ENCODE peak calls at places on chromosome 4, in six cellular contexts. X is keratinocyte, L is MM.1S, F is SK-N-SH, E is bronchial epithelial cell, J is lung. C is an unnamed sample. For H3K36me3, the result is how much of the 10 kb centered on the place peaks cover.

GRCh38 chr4:152972821-152973613 is 36.9 kb downstream of the FHDC1 start:
- DNase-seq in L (no peak), E (peak), F (no peak), X (no peak), J (no peak), C (peak)

GRCh38 chr4:123505457-123506310 is 109.1 kb downstream of the SPRY1 start:
- DNase-seq in F (peak), L (no peak), E (peak), J (peak), X (no peak), C (peak)

GRCh38 chr4:7771541-7772507 is 167.8 kb downstream of the AFAP1 start:
- DNase-seq in X (no peak), F (peak), E (no peak), J (no peak), L (peak), C (no peak)

GRCh38 chr4:6573986-6574746 is 823 bp upstream of the MAN2B2 start:
- DNase-seq in X (no peak), F (no peak), L (no peak), J (no peak), E (no peak), C (no peak)

GRCh38 chr4:7132249-7132648 is 60.1 kb upstream of the SORCS2 start:
- DNase-seq in E (no peak), J (no peak), F (no peak), X (no peak), L (no peak), C (no peak)

GRCh38 chr4:173332021-173332487 is 2.1 kb downstream of the HMGB2 start:
- DNase-seq in J (no peak), F (no peak), E (peak), X (no peak), L (peak), C (no peak)

GRCh38 chr4:181807771-181808170 is 435.4 kb upstream of the TENM3 start:
- DNase-seq in J (no peak), F (no peak), L (no peak), X (no peak), E (no peak), C (no peak)

GRCh38 chr4:132956951-132957350 is 192.1 kb upstream of the PCDH10 start:
- DNase-seq in L (no peak), E (no peak), X (no peak), F (no peak), J (no peak), C (no peak)

GRCh38 chr4:146643812-146644401 is 5.2 kb downstream of the POU4F2 start:
- DNase-seq in F (no peak), J (no peak), L (peak), E (peak), X (no peak), C (peak)

GRCh38 chr4:2860391-2861348 is 17.0 kb downstream of the ADD1 start:
- DNase-seq in X (no peak), F (no peak), E (peak), L (no peak), J (peak), C (no peak)

GRCh38 chr4:184929476-184929875 is 88.8 kb upstream of the HELT start:
- DNase-seq in J (no peak), L (no peak), X (no peak), F (no peak), E (no peak), C (no peak)

GRCh38 chr4:5385741-5386251 is 322.6 kb downstream of the EVC2 start:
- DNase-seq in X (no peak), J (no peak), E (no peak), F (no peak), L (no peak), C (no peak)

GRCh38 chr4:60485279-60485678 is 714.8 kb upstream of the ADGRL3 start:
- DNase-seq in X (no peak), L (no peak), J (no peak), F (no peak), E (peak), C (no peak)

GRCh38 chr4:1490906-1491629 is 84.8 kb upstream of the NKX1-1 start:
- DNase-seq in J (no peak), F (peak), E (no peak), L (no peak), X (no peak), C (no peak)

GRCh38 chr4:110289601-110290100 is 91.2 kb upstream of the ELOVL6 start:
- DNase-seq in L (no peak), J (no peak), E (no peak), X (no peak), F (no peak), C (no peak)

GRCh38 chr4:139603576-139604387 is 47.8 kb upstream of the SETD7 start:
- DNase-seq in L (peak), X (peak), J (peak), E (peak), F (peak), C (peak)

GRCh38 chr4:100098681-100099080 is 91.6 kb downstream of the DDIT4L start:
- DNase-seq in F (no peak), E (no peak), J (no peak), X (no peak), L (no peak), C (no peak)

GRCh38 chr4:140469806-140470733 is 28.0 kb downstream of the MGAT4D start:
- DNase-seq in E (no peak), X (no peak), F (no peak), L (no peak), J (no peak), C (no peak)

GRCh38 chr4:6324999-6325790 is 55.5 kb downstream of the WFS1 start:
- DNase-seq in J (peak), E (peak), F (no peak), L (no peak), X (peak), C (no peak)

GRCh38 chr4:163866728-163867313 is 372.3 kb downstream of the TMA16 start:
- DNase-seq in L (peak), X (peak), J (no peak), E (peak), F (no peak), C (no peak)

GRCh38 chr4:11397819-11398610 is 30.7 kb downstream of the HS3ST1 start:
- DNase-seq in X (no peak), E (no peak), L (peak), F (no peak), J (no peak), C (no peak)

GRCh38 chr4:54717694-54718093 is 59.9 kb downstream of the KIT start:
- DNase-seq in E (no peak), L (no peak), X (no peak), J (no peak), F (no peak), C (no peak)

GRCh38 chr4:64857815-64858214 is 448.6 kb upstream of the TECRL start:
- DNase-seq in L (no peak), E (no peak), X (no peak), J (no peak), F (no peak), C (no peak)

GRCh38 chr4:171880136-171880535 is 66.9 kb downstream of the GALNTL6 start:
- DNase-seq in X (no peak), J (no peak), L (no peak), E (peak), F (no peak), C (peak)

GRCh38 chr4:5883916-5884315 is 9.0 kb downstream of the CRMP1 start:
- DNase-seq in E (no peak), F (no peak), J (no peak), L (no peak), X (no peak), C (no peak)

GRCh38 chr4:94171616-94172015 is 36.0 kb upstream of the SMARCAD1 start:
- DNase-seq in J (no peak), L (no peak), F (peak), E (no peak), X (no peak), C (no peak)

GRCh38 chr4:145808021-145808650 is 128.2 kb downstream of the C4orf51 start:
- DNase-seq in J (no peak), X (peak), E (peak), L (no peak), F (peak), C (peak)

GRCh38 chr4:147526272-147526654 is 45.4 kb downstream of the EDNRA start:
- DNase-seq in X (no peak), F (no peak), L (no peak), E (no peak), J (no peak), C (no peak)

GRCh38 chr4:41839945-41840854 is 91.7 kb upstream of the PHOX2B start:
- DNase-seq in E (peak), X (no peak), L (no peak), J (no peak), F (no peak), C (no peak)

GRCh38 chr4:128228778-128229457 is 58.7 kb downstream of the PGRMC2 start:
- DNase-seq in F (peak), X (no peak), L (no peak), J (no peak), E (peak), C (no peak)

GRCh38 chr4:2954358-2955185 is 8.6 kb downstream of the NOP14 start:
- DNase-seq in F (peak), X (no peak), J (no peak), E (no peak), L (peak), C (no peak)

GRCh38 chr4:182495986-182496385 is 252.8 kb downstream of the TENM3 start:
- DNase-seq in J (no peak), X (no peak), E (no peak), L (no peak), F (no peak), C (no peak)

GRCh38 chr4:21366840-21367239 is 581.7 kb downstream of the KCNIP4 start:
- DNase-seq in E (no peak), X (no peak), J (no peak), F (no peak), L (no peak), C (no peak)

GRCh38 chr4:156388826-156389225 is 435.2 kb upstream of the CTSO start:
- DNase-seq in E (no peak), F (no peak), L (no peak), X (no peak), J (no peak), C (no peak)

GRCh38 chr4:61079976-61080375 is 120.2 kb upstream of the ADGRL3 start:
- DNase-seq in X (no peak), L (no peak), F (no peak), J (no peak), E (no peak), C (no peak)

GRCh38 chr4:57214654-57215411 is 104.6 kb upstream of the IGFBP7 start:
- DNase-seq in F (no peak), J (no peak), L (no peak), X (no peak), E (peak), C (no peak)

GRCh38 chr4:119632216-119632615 is 3.6 kb upstream of the PDE5A start:
- DNase-seq in L (no peak), X (no peak), E (peak), F (no peak), J (no peak), C (no peak)

GRCh38 chr4:7460591-7460990 is 25.9 kb upstream of the PSAPL1 start:
- DNase-seq in L (no peak), F (peak), J (no peak), X (no peak), E (no peak), C (no peak)

GRCh38 chr4:23360718-23361117 is 529.1 kb downstream of the PPARGC1A start:
- DNase-seq in J (no peak), X (no peak), L (no peak), F (no peak), E (no peak), C (no peak)

GRCh38 chr4:23366207-23366906 is 523.5 kb downstream of the PPARGC1A start:
- DNase-seq in X (no peak), E (no peak), J (no peak), L (no peak), F (no peak), C (no peak)

GRCh38 chr4:23365086-23365485 is 524.8 kb downstream of the PPARGC1A start:
- DNase-seq in J (no peak), F (no peak), L (no peak), X (no peak), E (no peak), C (no peak)

GRCh38 chr4:23364167-23364566 is 525.7 kb downstream of the PPARGC1A start:
- DNase-seq in F (no peak), J (no peak), L (no peak), X (no peak), E (no peak), C (no peak)

DNA sequence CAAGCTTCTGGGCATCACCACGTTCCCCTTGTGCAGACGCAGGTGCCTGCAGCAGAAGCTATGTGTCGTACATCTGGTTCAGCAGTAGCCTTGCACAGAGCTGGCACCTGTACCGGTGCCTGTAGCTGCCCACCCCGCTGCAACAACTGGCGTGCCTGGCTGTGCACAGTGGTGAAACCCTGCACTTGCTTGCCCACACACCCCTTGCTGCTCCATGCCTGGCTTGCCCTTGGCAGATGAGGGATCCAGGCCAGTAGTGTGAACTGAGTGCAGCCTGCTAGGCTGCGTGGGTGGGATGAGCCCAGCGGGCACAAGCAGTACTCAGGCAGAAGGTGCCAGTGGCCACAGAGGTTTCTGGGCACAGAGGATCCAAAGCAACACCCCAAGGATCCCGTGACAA is 528.4 kb downstream of the PPARGC1A start:
- DNase-seq in L (no peak), X (no peak), J (no peak), E (no peak), F (no peak), C (no peak)
- H3K4me3 ChIP-seq in L (no peak), X (no peak), J (no peak), E (no peak), F (no peak), C (no peak)

DNA sequence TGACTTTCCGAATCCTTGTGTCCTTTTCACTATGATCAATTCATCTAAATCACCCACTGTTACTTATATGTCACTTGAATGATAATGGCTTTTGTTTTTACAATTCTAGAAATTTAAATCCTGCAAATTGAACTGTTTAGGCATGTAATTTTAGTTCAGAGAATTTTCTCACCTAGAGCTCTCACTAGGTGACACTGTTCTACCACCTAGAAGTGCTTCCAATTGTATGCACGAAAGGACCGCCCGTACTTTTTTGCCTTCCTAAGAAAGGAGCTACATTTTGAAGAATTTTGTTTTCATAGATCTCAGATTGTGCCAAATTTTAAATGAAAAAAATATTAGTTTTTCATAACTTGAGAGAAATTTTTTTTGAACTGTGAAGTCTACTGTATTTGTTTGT is 481.6 kb upstream of the FSTL5 start:
- DNase-seq in F (no peak), E (peak), J (no peak), X (no peak), L (no peak), C (no peak)
- TF ChIP-seq CTCF in F (peak), E (peak), J (no peak), X (no peak), L (no peak), C (peak)

GRCh38 chr4:102404551-102404969 is 59.3 kb upstream of the SLC39A8 start:
- DNase-seq in J (no peak), E (no peak), F (no peak), X (no peak), L (no peak), C (no peak)

GRCh38 chr4:102402223-102402622 is 56.9 kb upstream of the SLC39A8 start:
- DNase-seq in J (no peak), E (no peak), F (no peak), L (no peak), X (no peak), C (no peak)

GRCh38 chr4:102400898-102401297 is 55.6 kb upstream of the SLC39A8 start:
- DNase-seq in L (no peak), J (no peak), F (no peak), E (no peak), X (no peak), C (no peak)

GRCh38 chr4:102405706-102406510 is 60.6 kb upstream of the SLC39A8 start:
- DNase-seq in X (no peak), L (no peak), J (no peak), E (no peak), F (no peak), C (no peak)

DNA sequence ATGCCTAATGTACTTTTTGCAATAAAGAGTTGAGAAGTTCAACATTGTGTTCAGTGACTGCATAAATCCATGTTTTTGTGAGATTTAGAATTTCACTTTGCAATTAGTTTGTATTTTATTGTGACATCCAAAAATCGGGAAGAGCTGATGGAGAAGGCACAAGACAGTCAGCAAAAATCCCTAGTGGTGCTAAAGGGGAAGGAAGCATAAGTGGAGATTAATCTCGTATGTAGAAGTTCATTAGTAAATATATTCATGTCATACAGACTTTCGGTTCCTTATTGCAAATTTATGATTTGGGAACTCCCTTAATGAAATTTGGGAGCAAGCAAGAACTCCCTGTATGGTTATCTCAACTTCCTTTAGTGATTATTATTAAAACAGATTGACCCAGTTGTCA is 57.8 kb upstream of the SLC39A8 start:
- DNase-seq in X (no peak), E (no peak), F (no peak), J (no peak), L (no peak), C (no peak)
- H3K36me3 ChIP-seq in X (under half), E (under half), F (under half), J (under half), L (under half), C (under half)

GRCh38 chr4:47217884-47218283 is 186.5 kb downstream of the GABRB1 start:
- DNase-seq in L (no peak), E (no peak), F (no peak), X (no peak), J (no peak), C (no peak)
- H3K4me3 ChIP-seq in L (no peak), E (no peak), F (no peak), X (no peak), J (no peak), C (no peak)

DNA sequence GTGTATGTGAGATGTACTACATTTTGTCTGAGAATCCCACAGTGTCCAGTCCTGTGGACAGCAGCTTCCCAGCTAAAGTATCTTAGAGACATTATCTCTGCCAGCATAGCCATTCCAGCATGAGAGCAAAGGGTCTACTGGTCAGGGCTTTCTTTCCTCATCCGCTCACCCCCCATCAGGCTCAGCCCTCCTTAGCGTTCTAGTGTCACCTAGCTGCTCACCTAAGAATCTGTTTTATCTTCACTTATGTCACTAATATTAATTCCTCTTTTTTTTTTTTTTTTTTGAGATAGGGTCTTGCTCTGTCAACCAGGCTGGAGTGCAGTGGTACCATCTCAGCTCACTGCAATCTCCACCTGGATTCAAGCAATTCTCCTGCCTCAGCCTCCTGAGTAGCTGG is 15.6 kb downstream of the RUFY3 start:
- DNase-seq in E (no peak), L (no peak), J (no peak), X (no peak), F (no peak), C (no peak)
- TF ChIP-seq CTCF in E (no peak), L (no peak), J (no peak), X (no peak), F (no peak), C (no peak)

DNA sequence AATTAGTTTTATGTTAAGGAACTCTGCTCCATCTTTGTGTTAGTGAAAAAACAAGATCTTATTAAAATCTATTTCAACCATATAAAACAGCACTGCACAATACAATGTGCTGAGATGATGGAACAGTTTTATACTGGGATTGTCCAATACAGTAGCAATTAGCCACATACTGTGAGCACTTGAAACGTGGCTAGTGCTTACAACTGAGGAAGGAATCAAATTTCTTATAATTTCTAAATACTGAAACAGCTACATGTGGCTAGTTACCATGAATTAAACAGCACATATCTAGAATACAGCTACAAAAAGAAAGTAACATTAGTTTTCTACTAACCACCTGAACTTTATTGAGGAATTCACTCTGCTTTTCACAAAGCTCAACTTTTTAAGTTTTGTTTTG is 14.7 kb downstream of the NFXL1 start:
- DNase-seq in J (no peak), X (no peak), L (no peak), F (no peak), E (no peak), C (no peak)
- H3K36me3 ChIP-seq in J (under half), X (under half), L (under half), F (half or more), E (under half), C (under half)

DNA sequence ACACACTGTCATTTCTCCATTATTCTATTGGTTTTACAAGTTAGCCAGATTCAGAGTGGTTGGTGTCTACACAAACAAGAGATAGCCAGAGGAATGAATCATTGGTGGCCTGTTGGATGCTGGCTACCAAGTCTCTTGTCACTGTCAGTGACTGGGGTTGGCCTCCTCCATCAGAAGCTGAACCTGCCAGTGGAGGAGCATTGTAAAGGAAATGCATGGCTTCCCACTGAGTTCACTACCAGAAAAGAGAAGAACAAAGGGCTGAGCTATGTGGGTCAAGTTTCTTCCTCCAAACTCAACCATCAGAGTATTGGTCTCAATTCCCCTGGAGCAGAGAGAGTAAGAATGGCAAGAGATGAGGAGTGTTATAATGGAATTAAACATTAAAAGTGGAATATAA is 26.5 kb upstream of the ANKRD50 start:
- DNase-seq in J (no peak), F (no peak), L (no peak), X (no peak), E (no peak), C (no peak)
- H3K4me3 ChIP-seq in J (no peak), F (no peak), L (no peak), X (no peak), E (no peak), C (no peak)

C was measured in kidney epithelial cell.